ENCODE peak calls at places on chromosomes 3 and 15, in nine cellular contexts. H is transverse colon; W is heart right ventricle; N is A549; D is CD8-positive, alpha-beta memory T cell; T is psoas muscle; M is foreskin keratinocyte; E is neural progenitor cell; I is CD8-positive, alpha-beta T cell. L is an unnamed sample. For H3K4me1, the result is how much of the 10 kb centered on the place peaks cover.

GRCh38 chr3:188179006-188179966 is 25.3 kb downstream of the LPP start:
- DNase-seq in I (no peak), M (no peak), E (peak), H (no peak), N (no peak), D (no peak), W (peak), T (peak), L (no peak)

GRCh38 chr3:144743325-144743724 is 771.7 kb downstream of the DIPK2A start:
- DNase-seq in N (no peak), I (no peak), D (no peak), H (no peak), T (no peak), M (no peak), W (no peak), E (no peak), L (no peak)

GRCh38 chr15:45449878-45450277 is 71.5 kb upstream of the GATM start:
- DNase-seq in M (peak), D (no peak), T (no peak), I (no peak), E (no peak), W (no peak), N (no peak), H (peak), L (no peak)

GRCh38 chr15:71634820-71635219 is 175.5 kb upstream of the NR2E3 start:
- DNase-seq in N (no peak), I (no peak), M (no peak), H (no peak), W (no peak), T (no peak), D (no peak), E (peak), L (peak)

GRCh38 chr15:98983333-98983732 is 24.3 kb downstream of the PGPEP1L start:
- DNase-seq in M (peak), D (no peak), I (no peak), E (no peak), N (peak), T (no peak), W (peak), H (peak), L (no peak)

GRCh38 chr15:70240082-70240481 is 142.4 kb upstream of the TLE3 start:
- DNase-seq in E (no peak), W (no peak), M (no peak), D (no peak), N (no peak), I (no peak), H (no peak), T (no peak), L (no peak)

GRCh38 chr3:149122716-149123578 is 6.5 kb upstream of the HPS3 start:
- DNase-seq in D (no peak), W (no peak), T (no peak), N (no peak), E (no peak), I (no peak), M (no peak), H (no peak), L (no peak)

GRCh38 chr3:43953814-43954241 is 263.1 kb downstream of the ABHD5 start:
- DNase-seq in M (no peak), I (no peak), H (no peak), W (no peak), D (no peak), E (no peak), T (no peak), N (no peak), L (peak)

GRCh38 chr3:135020181-135020580 is 225.1 kb downstream of the EPHB1 start:
- DNase-seq in I (no peak), N (no peak), W (no peak), M (no peak), E (no peak), H (no peak), D (no peak), T (no peak), L (no peak)

GRCh38 chr3:67654832-67655152 is 380 bp upstream of the SUCLG2 start:
- DNase-seq in N (no peak), M (no peak), E (no peak), T (no peak), I (no peak), W (no peak), D (peak), H (no peak), L (no peak)

GRCh38 chr3:86785381-86785780 is 205.6 kb downstream of the VGLL3 start:
- DNase-seq in T (no peak), I (no peak), D (no peak), W (no peak), E (no peak), N (no peak), H (no peak), M (peak), L (no peak)

GRCh38 chr15:57095896-57096295 is 177.5 kb downstream of the TCF12 start:
- DNase-seq in N (no peak), W (no peak), T (no peak), H (no peak), D (no peak), I (no peak), M (no peak), E (no peak), L (no peak)

GRCh38 chr3:13344663-13345062 is 75.5 kb downstream of the NUP210 start:
- DNase-seq in D (no peak), M (no peak), W (no peak), I (no peak), H (no peak), T (no peak), N (no peak), E (no peak), L (no peak)

GRCh38 chr3:121855555-121855954 is 20.5 kb downstream of the EAF2 start:
- DNase-seq in E (peak), T (no peak), N (no peak), I (no peak), D (no peak), M (peak), W (no peak), H (no peak), L (peak)

GRCh38 chr3:45343947-45344346 is 44.4 kb upstream of the LARS2 start:
- DNase-seq in W (no peak), T (no peak), N (peak), E (peak), D (no peak), M (no peak), H (no peak), I (no peak), L (peak)

GRCh38 chr3:61009025-61009424 is 242.2 kb downstream of the FHIT start:
- DNase-seq in H (no peak), N (no peak), D (no peak), E (peak), W (peak), T (no peak), M (no peak), I (no peak), L (no peak)

GRCh38 chr3:197001106-197001971 is 28.3 kb downstream of the MELTF start:
- DNase-seq in I (no peak), M (no peak), E (no peak), W (no peak), T (no peak), D (peak), H (no peak), N (no peak), L (no peak)
- H3K27ac ChIP-seq in I (no peak), M (peak), E (no peak), W (no peak), T (no peak), D (no peak), H (no peak), N (no peak), L (no peak)

DNA sequence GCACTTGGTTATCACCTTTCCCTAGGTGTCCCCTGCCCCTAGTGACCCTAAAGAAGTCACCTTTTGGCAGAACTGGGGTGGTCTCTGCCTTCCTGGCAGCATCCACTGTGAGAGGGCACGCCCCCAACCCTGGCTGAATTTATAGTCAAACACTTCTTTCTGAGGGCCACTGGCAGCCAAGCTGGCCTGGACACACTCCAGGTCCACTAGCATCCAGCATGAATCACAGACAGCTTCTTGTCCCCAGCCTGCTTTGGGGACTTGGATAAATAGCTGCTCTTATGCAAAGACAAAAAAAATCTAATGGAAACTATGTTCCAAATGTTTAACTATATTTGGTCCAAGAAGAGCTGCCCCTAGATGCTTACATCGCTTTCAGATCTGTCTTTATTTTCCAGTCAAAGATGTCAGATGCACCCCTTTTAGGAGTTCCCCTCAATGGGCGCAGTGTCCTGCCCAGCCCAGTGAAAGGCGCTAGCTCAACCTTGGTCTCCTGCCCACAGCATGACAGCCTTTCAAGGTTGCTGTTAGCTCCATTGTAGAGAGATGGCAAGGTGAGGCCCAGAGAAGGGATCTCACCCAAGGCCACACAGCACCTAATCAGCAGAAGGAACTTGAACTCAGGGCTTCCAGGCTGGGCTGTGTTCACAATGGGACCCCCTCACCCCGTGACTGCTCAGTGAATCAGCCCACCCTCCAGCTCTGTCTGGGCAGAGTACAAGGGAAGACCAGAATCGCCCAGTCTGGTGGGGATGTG is 7.0 kb downstream of the RASL12 start:
- DNase-seq in D (no peak), E (no peak), I (no peak), N (no peak), T (no peak), H (no peak), W (no peak), M (no peak), L (no peak)
- H3K4me1 ChIP-seq in D (under half), E (under half), I (under half), N (under half), T (under half), H (under half), W (under half), M (under half), L (under half)

DNA sequence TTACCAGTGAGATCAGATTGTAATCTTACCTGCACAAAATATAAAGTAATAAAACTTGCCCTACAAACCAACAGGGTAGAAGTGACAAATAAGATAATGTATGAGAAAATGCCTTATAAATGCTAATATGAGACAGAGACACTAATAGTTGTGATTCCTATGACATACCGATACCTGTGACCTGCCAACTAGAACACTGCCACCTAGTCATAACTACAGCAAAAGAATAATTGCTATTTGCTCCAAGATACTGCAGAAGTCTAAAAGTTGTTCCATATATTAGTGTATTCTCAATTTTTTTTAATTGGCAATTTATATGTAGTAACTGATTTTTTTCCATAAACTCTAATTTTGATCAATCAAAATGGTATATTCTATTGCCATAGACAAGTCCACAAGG is 25.3 kb upstream of the GP5 start:
- DNase-seq in I (no peak), E (no peak), T (no peak), W (no peak), N (no peak), D (no peak), M (no peak), H (no peak), L (no peak)
- H3K27ac ChIP-seq in I (no peak), E (no peak), T (no peak), W (no peak), N (no peak), D (no peak), M (no peak), H (no peak), L (no peak)

DNA sequence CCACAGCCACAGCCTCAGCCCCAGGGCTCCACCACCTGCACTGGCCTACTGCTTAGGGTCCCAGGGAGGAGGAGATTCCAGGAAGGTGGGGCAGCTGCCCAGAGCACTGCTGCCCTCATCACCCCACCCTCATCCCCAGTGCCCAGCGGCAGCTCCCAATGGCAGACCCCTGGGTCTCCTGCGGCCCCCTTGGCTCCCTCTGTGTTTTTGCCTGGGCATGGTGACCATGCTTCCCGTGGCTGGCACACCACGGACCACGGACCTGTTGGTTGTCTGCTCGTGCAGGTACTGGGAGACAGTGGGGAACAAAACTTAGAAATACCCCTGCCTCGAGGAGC is 2.7 kb downstream of the CHST13 start:
- DNase-seq in T (no peak), H (no peak), M (no peak), W (no peak), N (no peak), D (no peak), E (no peak), I (no peak), L (no peak)
- H3K4me1 ChIP-seq in T (under half), H (under half), M (under half), W (half or more), N (under half), D (under half), E (under half), I (under half), L (under half)

GRCh38 chr3:11566478-11566877 is 77.2 kb downstream of the VGLL4 start:
- DNase-seq in H (no peak), T (no peak), I (no peak), M (no peak), D (no peak), E (no peak), W (no peak), N (no peak), L (no peak)
- H3K27ac ChIP-seq in H (no peak), T (no peak), I (no peak), M (no peak), D (no peak), E (no peak), W (no peak), N (no peak), L (no peak)

GRCh38 chr3:99862208-99862607 is 44.5 kb downstream of the CMSS1 start:
- DNase-seq in E (no peak), T (no peak), D (no peak), M (no peak), I (no peak), N (no peak), H (no peak), W (no peak), L (no peak)
- H3K4me1 ChIP-seq in E (under half), T (half or more), D (under half), M (under half), I (under half), N (under half), H (half or more), W (half or more), L (under half)